ENCODE peak calls at places on chromosomes 13 and 19, in eight cellular contexts. O, D, K, X, Q, A, E and U are unnamed samples.
A peak's percentile ranks its signal among the peaks of the same experiment; 100 is the strongest.

GRCh38 chr19:11570039-11570462 is 7.4 kb downstream of the ACP5 start:
- DNase-seq in O (no peak), D (no peak), K (no peak), X (no peak), Q (no peak), A (no peak), E (no peak), U (no peak)

GRCh38 chr19:4368128-4368820 is 24.9 kb downstream of the MPND start:
- DNase-seq in O (no peak), D (no peak), K (no peak), X (no peak), Q (peak; percentile 35), A (no peak), E (peak; percentile 49), U (peak; percentile 69)

GRCh38 chr19:13102666-13103584 is at the start of gene LYL1:
- DNase-seq in O (no peak), D (no peak), K (no peak), X (peak; percentile 87), Q (peak; percentile 65), A (peak; percentile 96), E (peak; percentile 78), U (peak; percentile 87)

GRCh38 chr13:63092461-63092860 is 1676.8 kb upstream of the PCDH20 start:
- DNase-seq in O (no peak), D (no peak), K (no peak), X (no peak), Q (no peak), A (no peak), E (no peak), U (no peak)

GRCh38 chr13:44758595-44759221 is 182.6 kb upstream of the TSC22D1 start:
- DNase-seq in O (peak; percentile 84), D (no peak), K (no peak), X (no peak), Q (peak; percentile 86), A (no peak), E (no peak), U (no peak)

GRCh38 chr19:38733493-38734175 is 10.6 kb downstream of the CAPN12 start:
- DNase-seq in O (no peak), D (no peak), K (peak; percentile 65), X (no peak), Q (no peak), A (no peak), E (peak; percentile 21), U (no peak)

GRCh38 chr13:93254775-93255174 is 28.2 kb downstream of the GPC6 start:
- DNase-seq in O (no peak), D (no peak), K (no peak), X (no peak), Q (no peak), A (no peak), E (no peak), U (no peak)

GRCh38 chr19:1321539-1321938 is 35.9 kb downstream of the EFNA2 start:
- DNase-seq in O (no peak), D (no peak), K (no peak), X (no peak), Q (no peak), A (no peak), E (no peak), U (no peak)

GRCh38 chr19:17826508-17827056 is 5.3 kb upstream of the INSL3 start:
- DNase-seq in O (no peak), D (no peak), K (no peak), X (no peak), Q (no peak), A (no peak), E (no peak), U (peak; percentile 40)

GRCh38 chr19:17831419-17831888 is 10.1 kb upstream of the INSL3 start:
- DNase-seq in O (no peak), D (no peak), K (no peak), X (no peak), Q (no peak), A (no peak), E (no peak), U (peak; percentile 75)

GRCh38 chr19:17830567-17831418 is 9.5 kb upstream of the INSL3 start:
- DNase-seq in O (peak; percentile 75), D (no peak), K (peak; percentile 89), X (no peak), Q (peak; percentile 76), A (peak; percentile 81), E (peak; percentile 48), U (peak; percentile 97)

GRCh38 chr19:17832443-17833208 is 11.3 kb upstream of the INSL3 start:
- DNase-seq in O (no peak), D (no peak), K (no peak), X (no peak), Q (no peak), A (no peak), E (no peak), U (peak; percentile 64)

GRCh38 chr19:17829855-17830566 is 8.7 kb upstream of the INSL3 start:
- DNase-seq in O (peak; percentile 21), D (no peak), K (peak; percentile 87), X (no peak), Q (peak; percentile 29), A (no peak), E (no peak), U (peak; percentile 89)
- TF ChIP-seq CTCF in O (no peak), D (no peak), K (no peak), X (no peak), Q (no peak), A (no peak), E (no peak), U (no peak)

GRCh38 chr19:44590245-44591059 is 22.9 kb upstream of the IGSF23 start:
- DNase-seq in O (no peak), D (no peak), K (no peak), X (no peak), Q (no peak), A (no peak), E (no peak), U (no peak)

GRCh38 chr19:44588753-44589112 is 24.6 kb upstream of the IGSF23 start:
- DNase-seq in O (no peak), D (no peak), K (peak; percentile 49), X (no peak), Q (no peak), A (no peak), E (no peak), U (no peak)

GRCh38 chr19:44592451-44592890 is 20.9 kb upstream of the IGSF23 start:
- DNase-seq in O (no peak), D (no peak), K (no peak), X (no peak), Q (no peak), A (no peak), E (no peak), U (no peak)

GRCh38 chr19:44585371-44586141 is 27.8 kb upstream of the IGSF23 start:
- DNase-seq in O (peak; percentile 39), D (no peak), K (no peak), X (no peak), Q (peak; percentile 61), A (no peak), E (no peak), U (no peak)

GRCh38 chr19:44587863-44588752 is 25.3 kb upstream of the IGSF23 start:
- DNase-seq in O (peak; percentile 99), D (no peak), K (peak; percentile 85), X (no peak), Q (peak; percentile 89), A (no peak), E (no peak), U (no peak)
- TF ChIP-seq CTCF in O (peak; percentile 38), D (no peak), K (peak; percentile 83), X (no peak), Q (peak; percentile 36), A (no peak), E (no peak), U (no peak)

GRCh38 chr19:47520839-47521238 is 6.0 kb upstream of the NAPA start:
- DNase-seq in O (no peak), D (no peak), K (no peak), X (no peak), Q (no peak), A (no peak), E (no peak), U (no peak)

GRCh38 chr19:47520343-47520806 is 5.5 kb upstream of the NAPA start:
- DNase-seq in O (no peak), D (no peak), K (no peak), X (no peak), Q (no peak), A (no peak), E (no peak), U (no peak)

GRCh38 chr19:47523473-47523872 is 8.6 kb upstream of the NAPA start:
- DNase-seq in O (no peak), D (no peak), K (no peak), X (no peak), Q (no peak), A (no peak), E (no peak), U (no peak)

GRCh38 chr19:47518854-47519253 is 4.0 kb upstream of the NAPA start:
- DNase-seq in O (no peak), D (no peak), K (no peak), X (no peak), Q (no peak), A (no peak), E (no peak), U (no peak)

GRCh38 chr19:47521473-47522180 is 6.8 kb upstream of the NAPA start:
- DNase-seq in O (no peak), D (no peak), K (no peak), X (no peak), Q (no peak), A (no peak), E (no peak), U (no peak)
- TF ChIP-seq CTCF in O (no peak), D (no peak), K (no peak), X (no peak), Q (no peak), A (no peak), E (no peak), U (no peak)

GRCh38 chr19:35973487-35973886 is 21.5 kb upstream of the SDHAF1 start:
- DNase-seq in O (no peak), D (no peak), K (no peak), X (no peak), Q (no peak), A (no peak), E (no peak), U (no peak)

GRCh38 chr19:35975608-35976214 is 19.3 kb upstream of the SDHAF1 start:
- DNase-seq in O (peak; percentile 21), D (no peak), K (peak; percentile 64), X (no peak), Q (peak; percentile 36), A (no peak), E (no peak), U (no peak)

GRCh38 chr19:35978271-35978670 is 16.7 kb upstream of the SDHAF1 start:
- DNase-seq in O (no peak), D (no peak), K (no peak), X (no peak), Q (no peak), A (peak; percentile 31), E (no peak), U (no peak)

GRCh38 chr19:35978832-35979365 is 16.1 kb upstream of the SDHAF1 start:
- DNase-seq in O (no peak), D (no peak), K (no peak), X (no peak), Q (no peak), A (peak; percentile 68), E (no peak), U (no peak)

DNA sequence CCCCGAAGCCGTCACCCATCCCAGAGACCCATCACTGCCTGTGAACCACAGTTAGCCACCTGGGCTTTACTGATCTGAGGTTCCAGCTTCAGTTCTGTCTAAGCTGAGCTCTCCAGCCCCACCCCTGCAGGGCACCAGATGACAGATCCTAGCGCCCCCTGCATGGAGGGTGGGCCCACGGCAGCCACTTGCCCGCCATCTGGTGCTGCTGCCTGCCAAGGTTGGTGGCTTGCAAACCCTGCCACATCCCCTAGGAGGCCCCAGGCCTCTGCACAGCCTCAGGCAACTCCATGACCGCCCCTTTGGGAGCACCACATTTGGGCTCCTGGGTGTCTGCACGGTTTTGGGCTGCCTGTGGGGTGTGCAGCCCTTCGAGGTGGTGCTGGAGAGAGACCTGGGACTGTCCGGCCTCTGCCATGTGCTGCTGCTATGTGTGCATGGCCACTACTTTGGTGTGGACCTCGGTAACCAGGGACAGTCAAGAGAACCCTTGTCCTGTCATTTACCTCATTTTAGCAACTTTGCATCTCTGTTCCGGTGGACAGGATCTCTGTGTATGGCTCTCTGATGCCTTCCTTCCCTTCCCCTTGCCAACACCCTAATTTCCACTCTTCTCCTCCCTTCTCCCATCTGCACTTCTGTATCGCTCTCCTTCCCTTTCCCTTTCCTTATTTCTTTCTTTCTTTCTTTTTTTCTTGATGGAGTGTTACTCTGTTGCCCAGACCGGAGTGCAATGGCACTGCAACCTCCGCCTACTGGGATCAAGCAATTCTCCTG is 17.4 kb upstream of the SDHAF1 start:
- DNase-seq in O (no peak), D (no peak), K (peak; percentile 66), X (no peak), Q (no peak), A (peak; percentile 49), E (no peak), U (no peak)
- TF ChIP-seq CTCF in O (no peak), D (no peak), K (peak; percentile 13), X (no peak), Q (no peak), A (no peak), E (no peak), U (no peak)